ENCODE peak calls at places on chromosome 16, in eight cellular contexts. One of them, this sample, is unnamed.

GRCh38 chr16:48720266-48720665 is 110.3 kb upstream of the N4BP1 start:
- DNase-seq in esophagus muscularis mucosa: no peak
- DNase-seq in psoas muscle: no peak
- DNase-seq in dorsolateral prefrontal cortex: no peak
- DNase-seq in progenitor cell of endocrine pancreas: peak; percentile 47
- DNase-seq in AG20443: peak; percentile 14
- DNase-seq in right cardiac atrium: no peak
- DNase-seq in naive B cell: no peak
- DNase-seq in this sample: no peak

GRCh38 chr16:76490240-76490639 is 213.0 kb downstream of the CNTNAP4 start:
- DNase-seq in esophagus muscularis mucosa: no peak
- DNase-seq in psoas muscle: no peak
- DNase-seq in dorsolateral prefrontal cortex: no peak
- DNase-seq in progenitor cell of endocrine pancreas: no peak
- DNase-seq in AG20443: no peak
- DNase-seq in right cardiac atrium: no peak
- DNase-seq in naive B cell: no peak
- DNase-seq in this sample: no peak

GRCh38 chr16:9139965-9140364 is 48.5 kb downstream of the HAPSTR1 start:
- DNase-seq in esophagus muscularis mucosa: no peak
- DNase-seq in psoas muscle: no peak
- DNase-seq in dorsolateral prefrontal cortex: peak; percentile 34
- DNase-seq in progenitor cell of endocrine pancreas: no peak
- DNase-seq in AG20443: peak; percentile 30
- DNase-seq in right cardiac atrium: no peak
- DNase-seq in naive B cell: no peak
- DNase-seq in this sample: no peak

GRCh38 chr16:11534262-11534661 is 52.5 kb downstream of the LITAF start:
- DNase-seq in esophagus muscularis mucosa: no peak
- DNase-seq in psoas muscle: no peak
- DNase-seq in dorsolateral prefrontal cortex: no peak
- DNase-seq in progenitor cell of endocrine pancreas: no peak
- DNase-seq in AG20443: no peak
- DNase-seq in right cardiac atrium: no peak
- DNase-seq in naive B cell: no peak
- DNase-seq in this sample: no peak

GRCh38 chr16:5069854-5070253 is 1.8 kb upstream of the ALG1 start:
- DNase-seq in esophagus muscularis mucosa: no peak
- DNase-seq in psoas muscle: peak; percentile 2
- DNase-seq in dorsolateral prefrontal cortex: no peak
- DNase-seq in progenitor cell of endocrine pancreas: no peak
- DNase-seq in AG20443: no peak
- DNase-seq in right cardiac atrium: no peak
- DNase-seq in naive B cell: no peak
- DNase-seq in this sample: no peak

GRCh38 chr16:14418795-14419225 is 211.2 kb downstream of the PARN start:
- DNase-seq in esophagus muscularis mucosa: no peak
- DNase-seq in psoas muscle: no peak
- DNase-seq in dorsolateral prefrontal cortex: no peak
- DNase-seq in progenitor cell of endocrine pancreas: no peak
- DNase-seq in AG20443: no peak
- DNase-seq in right cardiac atrium: peak; percentile 54
- DNase-seq in naive B cell: no peak
- DNase-seq in this sample: no peak

GRCh38 chr16:69929480-69929879 is 21.7 kb upstream of the CLEC18A start:
- DNase-seq in esophagus muscularis mucosa: no peak
- DNase-seq in psoas muscle: no peak
- DNase-seq in dorsolateral prefrontal cortex: no peak
- DNase-seq in progenitor cell of endocrine pancreas: no peak
- DNase-seq in AG20443: no peak
- DNase-seq in right cardiac atrium: no peak
- DNase-seq in naive B cell: no peak
- DNase-seq in this sample: no peak

GRCh38 chr16:10929853-10930754 is 12.2 kb downstream of the DEXI start:
- DNase-seq in esophagus muscularis mucosa: no peak
- DNase-seq in psoas muscle: peak; percentile 29
- DNase-seq in dorsolateral prefrontal cortex: no peak
- DNase-seq in progenitor cell of endocrine pancreas: no peak
- DNase-seq in AG20443: no peak
- DNase-seq in right cardiac atrium: no peak
- DNase-seq in naive B cell: no peak
- DNase-seq in this sample: no peak

GRCh38 chr16:63539276-63539675 is 1503.0 kb upstream of the CDH8 start:
- DNase-seq in esophagus muscularis mucosa: no peak
- DNase-seq in psoas muscle: no peak
- DNase-seq in dorsolateral prefrontal cortex: no peak
- DNase-seq in progenitor cell of endocrine pancreas: no peak
- DNase-seq in AG20443: no peak
- DNase-seq in right cardiac atrium: no peak
- DNase-seq in naive B cell: no peak
- DNase-seq in this sample: no peak

GRCh38 chr16:10940501-10941079 is 1.7 kb downstream of the DEXI start:
- DNase-seq in esophagus muscularis mucosa: no peak
- DNase-seq in psoas muscle: no peak
- DNase-seq in dorsolateral prefrontal cortex: no peak
- DNase-seq in progenitor cell of endocrine pancreas: no peak
- DNase-seq in AG20443: no peak
- DNase-seq in right cardiac atrium: no peak
- DNase-seq in naive B cell: no peak
- DNase-seq in this sample: no peak

GRCh38 chr16:16137110-16137509 is 86.2 kb downstream of the ABCC6 start:
- DNase-seq in esophagus muscularis mucosa: no peak
- DNase-seq in psoas muscle: no peak
- DNase-seq in dorsolateral prefrontal cortex: no peak
- DNase-seq in progenitor cell of endocrine pancreas: no peak
- DNase-seq in AG20443: no peak
- DNase-seq in right cardiac atrium: no peak
- DNase-seq in naive B cell: no peak
- DNase-seq in this sample: no peak

GRCh38 chr16:13453938-13454553 is 465.9 kb upstream of the ERCC4 start:
- DNase-seq in esophagus muscularis mucosa: no peak
- DNase-seq in psoas muscle: no peak
- DNase-seq in dorsolateral prefrontal cortex: no peak
- DNase-seq in progenitor cell of endocrine pancreas: peak; percentile 17
- DNase-seq in AG20443: no peak
- DNase-seq in right cardiac atrium: no peak
- DNase-seq in naive B cell: no peak
- DNase-seq in this sample: no peak

GRCh38 chr16:54923055-54923473 is 7.6 kb upstream of the IRX5 start:
- DNase-seq in esophagus muscularis mucosa: no peak
- DNase-seq in psoas muscle: no peak
- DNase-seq in dorsolateral prefrontal cortex: no peak
- DNase-seq in progenitor cell of endocrine pancreas: no peak
- DNase-seq in AG20443: no peak
- DNase-seq in right cardiac atrium: no peak
- DNase-seq in naive B cell: no peak
- DNase-seq in this sample: no peak

GRCh38 chr16:65781363-65781762 is 585.1 kb upstream of the CDH5 start:
- DNase-seq in esophagus muscularis mucosa: no peak
- DNase-seq in psoas muscle: no peak
- DNase-seq in dorsolateral prefrontal cortex: no peak
- DNase-seq in progenitor cell of endocrine pancreas: no peak
- DNase-seq in AG20443: no peak
- DNase-seq in right cardiac atrium: no peak
- DNase-seq in naive B cell: no peak
- DNase-seq in this sample: no peak

GRCh38 chr16:58494981-58495860 is 4.7 kb upstream of the NDRG4 start:
- DNase-seq in esophagus muscularis mucosa: no peak
- DNase-seq in psoas muscle: peak; percentile 42
- DNase-seq in dorsolateral prefrontal cortex: peak; percentile 89
- DNase-seq in progenitor cell of endocrine pancreas: no peak
- DNase-seq in AG20443: peak; percentile 92
- DNase-seq in right cardiac atrium: peak; percentile 89
- DNase-seq in naive B cell: no peak
- DNase-seq in this sample: peak; percentile 68

GRCh38 chr16:56847173-56847948 is 17.6 kb upstream of the SLC12A3 start:
- DNase-seq in esophagus muscularis mucosa: no peak
- DNase-seq in psoas muscle: no peak
- DNase-seq in dorsolateral prefrontal cortex: no peak
- DNase-seq in progenitor cell of endocrine pancreas: no peak
- DNase-seq in AG20443: no peak
- DNase-seq in right cardiac atrium: no peak
- DNase-seq in naive B cell: no peak
- DNase-seq in this sample: no peak

GRCh38 chr16:49757744-49758069 is 98.2 kb downstream of the ZNF423 start:
- DNase-seq in esophagus muscularis mucosa: no peak
- DNase-seq in psoas muscle: no peak
- DNase-seq in dorsolateral prefrontal cortex: no peak
- DNase-seq in progenitor cell of endocrine pancreas: no peak
- DNase-seq in AG20443: no peak
- DNase-seq in right cardiac atrium: no peak
- DNase-seq in naive B cell: no peak
- DNase-seq in this sample: no peak

GRCh38 chr16:81036751-81037350 is 1.2 kb downstream of the ATMIN start:
- DNase-seq in esophagus muscularis mucosa: no peak
- DNase-seq in psoas muscle: no peak
- DNase-seq in dorsolateral prefrontal cortex: no peak
- DNase-seq in progenitor cell of endocrine pancreas: no peak
- DNase-seq in AG20443: peak; percentile 27
- DNase-seq in right cardiac atrium: no peak
- DNase-seq in naive B cell: no peak
- DNase-seq in this sample: no peak

GRCh38 chr16:84597518-84598390 is 20.1 kb downstream of the COTL1 start:
- DNase-seq in esophagus muscularis mucosa: no peak
- DNase-seq in psoas muscle: no peak
- DNase-seq in dorsolateral prefrontal cortex: no peak
- DNase-seq in progenitor cell of endocrine pancreas: no peak
- DNase-seq in AG20443: no peak
- DNase-seq in right cardiac atrium: no peak
- DNase-seq in naive B cell: peak; percentile 15
- DNase-seq in this sample: no peak

GRCh38 chr16:11459722-11460121 is 114.5 kb downstream of the RMI2 start:
- DNase-seq in esophagus muscularis mucosa: no peak
- DNase-seq in psoas muscle: no peak
- DNase-seq in dorsolateral prefrontal cortex: no peak
- DNase-seq in progenitor cell of endocrine pancreas: no peak
- DNase-seq in AG20443: no peak
- DNase-seq in right cardiac atrium: no peak
- DNase-seq in naive B cell: no peak
- DNase-seq in this sample: no peak

GRCh38 chr16:50711862-50712567 is 18.6 kb downstream of the NOD2 start:
- DNase-seq in esophagus muscularis mucosa: no peak
- DNase-seq in psoas muscle: peak; percentile 81
- DNase-seq in dorsolateral prefrontal cortex: peak; percentile 75
- DNase-seq in progenitor cell of endocrine pancreas: no peak
- DNase-seq in AG20443: no peak
- DNase-seq in right cardiac atrium: peak; percentile 43
- DNase-seq in naive B cell: no peak
- DNase-seq in this sample: no peak

GRCh38 chr16:54335230-54335629 is 48.6 kb upstream of the IRX3 start:
- DNase-seq in esophagus muscularis mucosa: no peak
- DNase-seq in psoas muscle: no peak
- DNase-seq in dorsolateral prefrontal cortex: no peak
- DNase-seq in progenitor cell of endocrine pancreas: no peak
- DNase-seq in AG20443: no peak
- DNase-seq in right cardiac atrium: no peak
- DNase-seq in naive B cell: no peak
- DNase-seq in this sample: no peak

GRCh38 chr16:48547530-48547929 is 62.5 kb downstream of the N4BP1 start:
- DNase-seq in esophagus muscularis mucosa: no peak
- DNase-seq in psoas muscle: no peak
- DNase-seq in dorsolateral prefrontal cortex: no peak
- DNase-seq in progenitor cell of endocrine pancreas: no peak
- DNase-seq in AG20443: no peak
- DNase-seq in right cardiac atrium: no peak
- DNase-seq in naive B cell: no peak
- DNase-seq in this sample: no peak

GRCh38 chr16:75377971-75378386 is 55.3 kb downstream of the CFDP1 start:
- DNase-seq in esophagus muscularis mucosa: no peak
- DNase-seq in psoas muscle: no peak
- DNase-seq in dorsolateral prefrontal cortex: no peak
- DNase-seq in progenitor cell of endocrine pancreas: no peak
- DNase-seq in AG20443: peak; percentile 86
- DNase-seq in right cardiac atrium: no peak
- DNase-seq in naive B cell: no peak
- DNase-seq in this sample: peak; percentile 26

GRCh38 chr16:2771496-2772402 is 5.3 kb downstream of the ELOB start:
- DNase-seq in esophagus muscularis mucosa: no peak
- DNase-seq in psoas muscle: no peak
- DNase-seq in dorsolateral prefrontal cortex: peak; percentile 26
- DNase-seq in progenitor cell of endocrine pancreas: no peak
- DNase-seq in AG20443: no peak
- DNase-seq in right cardiac atrium: no peak
- DNase-seq in naive B cell: no peak
- DNase-seq in this sample: no peak

GRCh38 chr16:89370081-89370511 is 120.3 kb downstream of the ANKRD11 start:
- DNase-seq in esophagus muscularis mucosa: no peak
- DNase-seq in psoas muscle: no peak
- DNase-seq in dorsolateral prefrontal cortex: no peak
- DNase-seq in progenitor cell of endocrine pancreas: no peak
- DNase-seq in AG20443: peak; percentile 77
- DNase-seq in right cardiac atrium: no peak
- DNase-seq in naive B cell: no peak
- DNase-seq in this sample: no peak

GRCh38 chr16:35102780-35103403 is 1643.5 kb downstream of the TP53TG3F start:
- DNase-seq in esophagus muscularis mucosa: no peak
- DNase-seq in psoas muscle: no peak
- DNase-seq in dorsolateral prefrontal cortex: no peak
- DNase-seq in progenitor cell of endocrine pancreas: no peak
- DNase-seq in AG20443: no peak
- DNase-seq in right cardiac atrium: no peak
- DNase-seq in naive B cell: no peak
- DNase-seq in this sample: no peak

GRCh38 chr16:72256398-72257048 is 84.6 kb upstream of the PMFBP1 start:
- DNase-seq in esophagus muscularis mucosa: no peak
- DNase-seq in psoas muscle: no peak
- DNase-seq in dorsolateral prefrontal cortex: no peak
- DNase-seq in progenitor cell of endocrine pancreas: no peak
- DNase-seq in AG20443: peak; percentile 86
- DNase-seq in right cardiac atrium: no peak
- DNase-seq in naive B cell: no peak
- DNase-seq in this sample: no peak

GRCh38 chr16:682493-683395 is 1.4 kb downstream of the JMJD8 start:
- DNase-seq in esophagus muscularis mucosa: no peak
- DNase-seq in psoas muscle: no peak
- DNase-seq in dorsolateral prefrontal cortex: no peak
- DNase-seq in progenitor cell of endocrine pancreas: no peak
- DNase-seq in AG20443: no peak
- DNase-seq in right cardiac atrium: no peak
- DNase-seq in naive B cell: no peak
- DNase-seq in this sample: no peak

GRCh38 chr16:24988137-24988535 is 27.0 kb downstream of the ARHGAP17 start:
- DNase-seq in esophagus muscularis mucosa: no peak
- DNase-seq in psoas muscle: no peak
- DNase-seq in dorsolateral prefrontal cortex: no peak
- DNase-seq in progenitor cell of endocrine pancreas: no peak
- DNase-seq in AG20443: no peak
- DNase-seq in right cardiac atrium: no peak
- DNase-seq in naive B cell: no peak
- DNase-seq in this sample: no peak

GRCh38 chr16:3073448-3073847 is 8.0 kb downstream of the IL32 start:
- DNase-seq in esophagus muscularis mucosa: no peak
- DNase-seq in psoas muscle: no peak
- DNase-seq in dorsolateral prefrontal cortex: no peak
- DNase-seq in progenitor cell of endocrine pancreas: no peak
- DNase-seq in AG20443: no peak
- DNase-seq in right cardiac atrium: no peak
- DNase-seq in naive B cell: no peak
- DNase-seq in this sample: no peak

GRCh38 chr16:12612598-12613101 is 191.0 kb downstream of the CPPED1 start:
- DNase-seq in esophagus muscularis mucosa: peak; percentile 37
- DNase-seq in psoas muscle: no peak
- DNase-seq in dorsolateral prefrontal cortex: no peak
- DNase-seq in progenitor cell of endocrine pancreas: no peak
- DNase-seq in AG20443: no peak
- DNase-seq in right cardiac atrium: no peak
- DNase-seq in naive B cell: no peak
- DNase-seq in this sample: no peak

GRCh38 chr16:72195609-72196008 is 23.7 kb upstream of the PMFBP1 start:
- DNase-seq in esophagus muscularis mucosa: no peak
- DNase-seq in psoas muscle: no peak
- DNase-seq in dorsolateral prefrontal cortex: no peak
- DNase-seq in progenitor cell of endocrine pancreas: peak; percentile 29
- DNase-seq in AG20443: no peak
- DNase-seq in right cardiac atrium: no peak
- DNase-seq in naive B cell: no peak
- DNase-seq in this sample: no peak

This sample was measured in T1000.